ENCODE peak calls at places on chromosomes 4 and X, in five cellular contexts. O is aorta, D is WTC11, I is germinal center, U is fibroblast of lung. V is an unnamed sample.

GRCh38 chr4:121692261-121692660 is 4.5 kb downstream of the ANXA5 start:
- DNase-seq in U (no peak), O (no peak), I (no peak), D (no peak), V (no peak)

GRCh38 chrX:140948827-140949226 is 53.6 kb upstream of the SPANXB1 start:
- DNase-seq in I (no peak), D (no peak), U (no peak), O (no peak), V (no peak)

GRCh38 chrX:134601240-134601639 is 57.0 kb downstream of the PLAC1 start:
- DNase-seq in U (peak), I (no peak), O (no peak), D (no peak), V (peak)

GRCh38 chrX:115333446-115333845 is 43.9 kb downstream of the LUZP4 start:
- DNase-seq in O (no peak), D (no peak), U (peak), I (no peak), V (no peak)

GRCh38 chr4:149311076-149311475 is 504.6 kb downstream of the IQCM start:
- DNase-seq in D (no peak), U (no peak), I (no peak), O (no peak), V (no peak)

GRCh38 chrX:34956915-34957314 is 14.3 kb downstream of the FAM47B start:
- DNase-seq in I (no peak), O (no peak), U (peak), D (no peak), V (peak)

GRCh38 chrX:110284159-110284558 is 33.7 kb downstream of the AMMECR1 start:
- DNase-seq in U (peak), O (no peak), I (no peak), D (no peak), V (peak)

GRCh38 chr4:25993564-25994185 is 79.7 kb downstream of the SMIM20 start:
- DNase-seq in I (peak), U (peak), D (peak), O (no peak), V (no peak)

GRCh38 chr4:78059524-78059889 is 2.4 kb downstream of the FRAS1 start:
- DNase-seq in I (peak), O (no peak), U (peak), D (peak), V (peak)

GRCh38 chr4:127055349-127055748 is 577.4 kb upstream of the INTU start:
- DNase-seq in U (peak), O (no peak), D (no peak), I (no peak), V (no peak)

GRCh38 chrX:22037911-22038537 is 5.9 kb downstream of the PHEX start:
- DNase-seq in O (no peak), U (no peak), I (no peak), D (no peak), V (no peak)

GRCh38 chr4:1721666-1722550 is 587 bp downstream of the TACC3 start:
- DNase-seq in U (no peak), I (no peak), D (no peak), O (peak), V (no peak)

GRCh38 chrX:45849261-45849660 is 648.6 kb upstream of the DIPK2B start:
- DNase-seq in U (peak), I (no peak), D (no peak), O (no peak), V (peak)

GRCh38 chr4:6731301-6731641 is 15.3 kb downstream of the BLOC1S4 start:
- DNase-seq in I (no peak), D (no peak), U (no peak), O (no peak), V (no peak)

GRCh38 chr4:21202959-21203358 is 502.7 kb downstream of the PACRGL start:
- DNase-seq in O (no peak), D (no peak), U (no peak), I (no peak), V (no peak)

GRCh38 chrX:153783378-153784013 is 2.7 kb downstream of the SRPK3 start:
- DNase-seq in D (no peak), U (no peak), I (no peak), O (no peak), V (no peak)

GRCh38 chr4:103150677-103151076 is 47.5 kb downstream of the CENPE start:
- DNase-seq in O (no peak), U (no peak), D (no peak), I (no peak), V (no peak)

GRCh38 chr4:111066887-111067286 is 444.0 kb upstream of the PITX2 start:
- DNase-seq in I (no peak), D (no peak), O (no peak), U (no peak), V (no peak)

GRCh38 chr4:113952452-113953029 is 26.9 kb downstream of the ARSJ start:
- DNase-seq in I (peak), U (peak), O (no peak), D (peak), V (peak)

GRCh38 chrX:9604908-9605306 is 140.0 kb downstream of the TBL1X start:
- DNase-seq in O (no peak), D (no peak), I (no peak), U (no peak), V (no peak)

GRCh38 chr4:53015681-53016080 is 153.6 kb downstream of the RASL11B start:
- DNase-seq in D (peak), I (no peak), U (peak), O (no peak), V (peak)

GRCh38 chrX:3962511-3963350 is 249.3 kb upstream of the PRKX start:
- DNase-seq in D (no peak), U (peak), I (no peak), O (no peak), V (peak)

GRCh38 chrX:48896611-48897011 is 957 bp downstream of the TIMM17B start:
- DNase-seq in D (no peak), O (peak), I (no peak), U (peak), V (peak)

GRCh38 chrX:2445662-2446623 is 54.8 kb downstream of the DHRSX start:
- DNase-seq in D (no peak), I (no peak), U (no peak), O (no peak), V (no peak)

V was measured in cardiac fibroblast.